ENCODE peak calls at places on chromosomes 13 and 19, in seven cellular contexts. K, I, D, B, O, Q and H are unnamed samples.

GRCh38 chr13:91142572-91142971 is 204.9 kb upstream of the MIR17HG start:
- DNase-seq in K (no peak), I (peak), D (no peak), B (no peak), O (peak), Q (no peak), H (peak)

GRCh38 chr19:2294377-2295335 is 12.7 kb upstream of the PEAK3 start:
- DNase-seq in K (peak), I (no peak), D (peak), B (peak), O (no peak), Q (peak), H (no peak)

GRCh38 chr19:44846455-44847143 is 502 bp downstream of the NECTIN2 start:
- DNase-seq in K (no peak), I (peak), D (peak), B (peak), O (peak), Q (no peak), H (peak)

GRCh38 chr13:91359566-91359965 is 12.1 kb downstream of the MIR17HG start:
- DNase-seq in K (no peak), I (no peak), D (no peak), B (no peak), O (no peak), Q (peak), H (no peak)

GRCh38 chr19:3443840-3444694 is 36.3 kb downstream of the SMIM24 start:
- DNase-seq in K (no peak), I (no peak), D (peak), B (no peak), O (peak), Q (peak), H (no peak)

GRCh38 chr13:77513719-77514335 is 21.7 kb upstream of the SCEL start:
- DNase-seq in K (no peak), I (no peak), D (no peak), B (no peak), O (no peak), Q (no peak), H (no peak)

GRCh38 chr19:57867868-57868492 is 18.3 kb downstream of the ZNF587 start:
- DNase-seq in K (no peak), I (no peak), D (no peak), B (no peak), O (no peak), Q (no peak), H (no peak)

GRCh38 chr13:94761407-94761806 is 49.1 kb upstream of the SOX21 start:
- DNase-seq in K (no peak), I (no peak), D (no peak), B (no peak), O (no peak), Q (no peak), H (no peak)

GRCh38 chr19:1259206-1259872 is 9.8 kb upstream of the CIRBP start:
- DNase-seq in K (no peak), I (no peak), D (no peak), B (no peak), O (peak), Q (peak), H (peak)

GRCh38 chr13:43884221-43884620 is 4.5 kb downstream of the LACC1 start:
- DNase-seq in K (no peak), I (no peak), D (no peak), B (no peak), O (no peak), Q (no peak), H (no peak)

GRCh38 chr13:99577934-99578917 is 77.0 kb downstream of the TM9SF2 start:
- DNase-seq in K (no peak), I (no peak), D (peak), B (no peak), O (no peak), Q (peak), H (no peak)